ENCODE peak calls at places on chromosome 6, in five cellular contexts. L is H1, J is IMR-90, O is spleen, Q is gastrocnemius medialis. A is an unnamed sample.

GRCh38 chr6:70956451-70957283 is at the start of gene B3GAT2:
- DNase-seq in O (peak; percentile 80), Q (no peak), L (no peak), J (peak; percentile 3), A (peak; percentile 16)

GRCh38 chr6:136592930-136593673 is 42.9 kb upstream of the MAP7 start:
- DNase-seq in J (peak; percentile 86), L (no peak), Q (no peak), O (no peak), A (no peak)

GRCh38 chr6:84738996-84739865 is 25.2 kb downstream of the TBX18 start:
- DNase-seq in L (no peak), J (no peak), O (no peak), Q (no peak), A (no peak)

GRCh38 chr6:51738614-51739013 is 348.8 kb downstream of the PKHD1 start:
- DNase-seq in J (no peak), O (no peak), L (no peak), Q (no peak), A (no peak)

GRCh38 chr6:108464506-108465084 is 96.1 kb upstream of the FOXO3 start:
- DNase-seq in J (no peak), L (no peak), Q (no peak), O (no peak), A (no peak)

GRCh38 chr6:13395272-13396237 is 67.2 kb upstream of the TBC1D7 start:
- DNase-seq in L (no peak), J (peak; percentile 83), O (no peak), Q (peak; percentile 40), A (peak; percentile 82)

GRCh38 chr6:105326216-105326615 is 76.7 kb downstream of the PREP start:
- DNase-seq in O (no peak), L (no peak), Q (peak; percentile 90), J (peak; percentile 76), A (peak; percentile 74)

GRCh38 chr6:101011165-101011564 is 130.0 kb upstream of the ASCC3 start:
- DNase-seq in L (no peak), Q (no peak), O (no peak), J (no peak), A (no peak)

GRCh38 chr6:20202070-20202658 is 10.1 kb downstream of the MBOAT1 start:
- DNase-seq in Q (no peak), J (peak; percentile 40), O (no peak), L (no peak), A (peak; percentile 49)

GRCh38 chr6:52681416-52681815 is 10.5 kb downstream of the TMEM14A start:
- DNase-seq in L (no peak), J (no peak), Q (no peak), O (no peak), A (no peak)

GRCh38 chr6:120147218-120147871 is 797.8 kb upstream of the MAN1A1 start:
- DNase-seq in Q (no peak), L (no peak), J (no peak), O (no peak), A (no peak)

GRCh38 chr6:44508646-44509045 is 121.1 kb downstream of the CDC5L start:
- DNase-seq in Q (no peak), L (no peak), J (peak; percentile 85), O (no peak), A (no peak)

GRCh38 chr6:30843611-30843998 is 40.7 kb upstream of the DDR1 start:
- DNase-seq in O (no peak), L (no peak), J (no peak), Q (no peak), A (no peak)

GRCh38 chr6:43477235-43478007 is at the start of gene TJAP1:
- DNase-seq in L (peak; percentile 67), J (peak; percentile 78), Q (peak; percentile 84), O (peak; percentile 99), A (peak; percentile 93)

GRCh38 chr6:159654483-159655098 is 38.5 kb downstream of the SOD2 start:
- DNase-seq in O (no peak), L (no peak), J (peak; percentile 67), Q (no peak), A (no peak)

GRCh38 chr6:166055801-166056200 is 111.8 kb downstream of the TBXT start:
- DNase-seq in O (no peak), Q (no peak), J (no peak), L (no peak), A (no peak)

GRCh38 chr6:42075159-42075838 is 25.0 kb downstream of the TAF8 start:
- DNase-seq in O (peak; percentile 87), Q (peak; percentile 68), L (no peak), J (peak; percentile 69), A (peak; percentile 76)

GRCh38 chr6:156953478-156954146 is 176.4 kb downstream of the ARID1B start:
- DNase-seq in O (no peak), Q (peak; percentile 76), J (peak; percentile 99), L (no peak), A (no peak)

GRCh38 chr6:44270526-44271405 is 516 bp downstream of the TMEM151B start:
- DNase-seq in L (no peak), J (no peak), Q (no peak), O (peak; percentile 77), A (no peak)

GRCh38 chr6:11322252-11322885 is 89.9 kb upstream of the NEDD9 start:
- DNase-seq in J (no peak), O (no peak), L (no peak), Q (no peak), A (no peak)

GRCh38 chr6:112691289-112691688 is 344.2 kb downstream of the RFPL4B start:
- DNase-seq in J (peak; percentile 91), O (no peak), L (no peak), Q (no peak), A (no peak)

GRCh38 chr6:107820571-107821261 is 3.4 kb downstream of the SCML4 start:
- DNase-seq in L (no peak), J (no peak), Q (no peak), O (no peak), A (no peak)

GRCh38 chr6:17101422-17102257 is at the start of gene STMND1:
- DNase-seq in O (no peak), Q (no peak), L (no peak), J (peak; percentile 27), A (peak; percentile 89)

GRCh38 chr6:3751019-3751729 is at the start of gene PXDC1:
- DNase-seq in Q (no peak), L (no peak), O (peak; percentile 86), J (no peak), A (peak; percentile 35)

GRCh38 chr6:100998111-100998510 is 117.0 kb upstream of the ASCC3 start:
- DNase-seq in Q (no peak), J (peak; percentile 5), O (no peak), L (no peak), A (no peak)

GRCh38 chr6:108186226-108186625 is 20.4 kb downstream of the NR2E1 start:
- DNase-seq in J (no peak), L (no peak), Q (no peak), O (no peak), A (no peak)

GRCh38 chr6:90219168-90219985 is 77.3 kb downstream of the BACH2 start:
- DNase-seq in L (no peak), Q (peak; percentile 85), O (no peak), J (peak; percentile 90), A (peak; percentile 67)

GRCh38 chr6:113461153-113461897 is 395.8 kb upstream of the MARCKS start:
- DNase-seq in Q (no peak), J (peak; percentile 52), L (no peak), O (no peak), A (no peak)

GRCh38 chr6:83183082-83183828 is 9.8 kb downstream of the PGM3 start:
- DNase-seq in Q (no peak), O (no peak), L (no peak), J (peak; percentile 98), A (no peak)

GRCh38 chr6:40706222-40706621 is 119.1 kb upstream of the LRFN2 start:
- DNase-seq in O (peak; percentile 1), J (no peak), Q (no peak), L (no peak), A (no peak)

GRCh38 chr6:75147512-75147911 is 58.3 kb downstream of the COL12A1 start:
- DNase-seq in J (peak; percentile 81), Q (no peak), L (no peak), O (no peak), A (no peak)

GRCh38 chr6:15897063-15897934 is 231.6 kb upstream of the MYLIP start:
- DNase-seq in L (no peak), J (peak; percentile 5), Q (peak; percentile 24), O (no peak), A (peak; percentile 24)

GRCh38 chr6:74044417-74045096 is 348.6 kb downstream of the CD109 start:
- DNase-seq in O (no peak), Q (no peak), J (peak; percentile 57), L (no peak), A (no peak)

GRCh38 chr6:159807150-159807859 is 7.2 kb downstream of the PNLDC1 start:
- DNase-seq in J (no peak), Q (no peak), O (no peak), L (no peak), A (peak; percentile 59)

GRCh38 chr6:56616967-56617366 is 25.7 kb downstream of the DST start:
- DNase-seq in J (no peak), Q (no peak), O (no peak), L (no peak), A (no peak)

GRCh38 chr6:21883528-21883927 is 290.0 kb downstream of the SOX4 start:
- DNase-seq in J (no peak), O (no peak), Q (no peak), L (no peak), A (no peak)
- H3K4me3 ChIP-seq in J (no peak overlapping the region), O (no peak overlapping the region), Q (no peak overlapping the region), L (no peak overlapping the region), A (no peak overlapping the region)

DNA sequence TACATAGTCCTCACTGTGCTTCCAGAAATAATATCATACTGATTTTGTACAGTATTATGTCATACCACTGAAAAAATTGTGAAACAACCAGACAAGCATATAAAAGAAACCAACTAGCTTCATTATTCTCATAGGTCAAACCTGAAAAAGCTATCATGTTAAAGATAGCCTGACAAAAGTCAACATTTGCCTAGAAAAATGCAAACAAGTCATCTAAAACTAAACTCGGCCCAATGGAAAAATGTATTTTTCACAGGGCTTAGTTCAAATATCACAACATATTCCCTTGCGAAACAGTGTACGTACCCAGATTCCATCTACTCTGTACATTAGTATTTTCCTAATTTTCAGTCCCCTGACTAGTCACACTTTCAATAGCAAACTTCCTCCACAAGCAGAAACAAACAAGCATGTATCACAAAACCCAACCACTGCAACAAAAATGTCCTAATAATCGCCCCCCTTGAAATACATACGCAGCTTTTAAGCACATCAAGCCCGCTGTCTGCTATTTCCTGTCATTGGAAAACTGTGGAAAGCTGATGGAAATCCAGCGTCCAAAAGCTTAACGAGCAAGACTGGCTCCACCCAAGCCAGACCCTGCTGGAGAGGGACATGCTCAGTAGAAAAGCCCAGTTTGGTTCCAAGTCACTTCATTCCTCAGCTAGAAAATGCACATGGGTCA is 93.1 kb downstream of the EPB41L2 start:
- DNase-seq in J (peak; percentile 67), Q (peak; percentile 21), L (no peak), O (no peak), A (peak; percentile 14)
- TF ChIP-seq POLR2A in J (no peak), Q (no peak), L (no peak), O (no peak), A (no peak)

GRCh38 chr6:138925806-138926205 is 62.2 kb downstream of the REPS1 start:
- DNase-seq in Q (no peak), O (no peak), L (no peak), J (no peak), A (no peak)
- H3K36me3 ChIP-seq in Q (peaks cover 30% of the 10 kb centered on the region), O (no peaks in the 10 kb centered on the region), L (no peaks in the 10 kb centered on the region), J (peaks cover 2% of the 10 kb centered on the region), A (no peaks in the 10 kb centered on the region)

DNA sequence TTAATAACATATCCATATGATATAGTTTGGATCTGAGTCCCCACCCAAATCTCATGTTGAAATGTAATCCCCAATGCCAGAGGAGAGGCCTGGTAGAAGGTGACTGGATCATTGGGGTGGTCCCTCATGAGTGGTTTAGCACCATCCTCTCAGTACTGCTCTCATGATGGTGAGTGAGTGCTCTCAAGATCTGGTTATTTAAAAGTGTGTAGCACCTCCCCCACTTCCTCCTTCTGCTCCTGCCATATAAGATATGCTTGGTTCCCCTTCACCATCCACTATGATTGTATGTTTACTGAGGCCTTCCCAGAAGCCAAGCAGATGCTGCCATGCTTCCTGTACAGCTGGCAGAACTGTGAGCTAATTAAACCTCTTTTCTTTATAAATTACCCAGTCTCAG is 22.9 kb downstream of the IRF4 start:
- DNase-seq in J (no peak), L (no peak), O (no peak), Q (no peak), A (no peak)
- H3K4me3 ChIP-seq in J (no peak overlapping the region), L (no peak overlapping the region), O (no peak overlapping the region), Q (no peak overlapping the region), A (no peak overlapping the region)

A was measured in body of pancreas.